ENCODE peak calls at places on chromosomes 11 and 22, in eight cellular contexts. M is uterus, T is stomach, D is hepatocyte, Q is OCI-LY7, G is heart left ventricle, A is neural progenitor cell, I is fibroblast of lung. C is an unnamed sample. For H3K4me1, the result is how much of the 10 kb centered on the place peaks cover.

GRCh38 chr11:132683602-132684001 is 848.7 kb downstream of the OPCML start:
- DNase-seq in D (peak), G (no peak), Q (no peak), M (no peak), I (no peak), T (no peak), A (no peak), C (no peak)

GRCh38 chr11:61650781-61651571 is 29.2 kb upstream of the DAGLA start:
- DNase-seq in I (no peak), A (peak), Q (no peak), M (no peak), G (no peak), T (no peak), D (peak), C (no peak)

GRCh38 chr11:119396835-119397234 is 15.3 kb upstream of the USP2 start:
- DNase-seq in A (no peak), D (no peak), M (no peak), Q (no peak), T (no peak), I (no peak), G (no peak), C (no peak)

GRCh38 chr22:24968066-24968561 is 15.6 kb downstream of the KIAA1671 start:
- DNase-seq in A (peak), T (no peak), I (no peak), D (no peak), G (peak), M (no peak), Q (no peak), C (peak)

GRCh38 chr11:95014184-95014821 is 10.8 kb upstream of the KDM4E start:
- DNase-seq in T (no peak), D (no peak), G (no peak), Q (no peak), M (no peak), A (no peak), I (no peak), C (no peak)

GRCh38 chr11:7892751-7893356 is 38.2 kb downstream of the OR10A6 start:
- DNase-seq in G (no peak), A (peak), M (no peak), Q (peak), D (peak), T (no peak), I (peak), C (peak)

GRCh38 chr22:35458547-35459422 is 58.8 kb downstream of the MCM5 start:
- DNase-seq in G (no peak), M (no peak), T (no peak), D (no peak), A (peak), I (no peak), Q (no peak), C (no peak)

GRCh38 chr11:83725718-83726117 is 439.6 kb upstream of the CCDC90B start:
- DNase-seq in M (no peak), D (peak), G (no peak), I (no peak), A (no peak), Q (no peak), T (no peak), C (no peak)

GRCh38 chr11:121055076-121055475 is 31.2 kb downstream of the TBCEL start:
- DNase-seq in Q (no peak), M (no peak), D (no peak), A (no peak), G (no peak), T (no peak), I (no peak), C (no peak)

GRCh38 chr11:65538915-65539374 is 14.1 kb downstream of the SCYL1 start:
- DNase-seq in I (no peak), T (no peak), M (no peak), Q (no peak), D (no peak), G (no peak), A (peak), C (no peak)

GRCh38 chr11:2703487-2704141 is 3.8 kb upstream of the KCNQ1OT1 start:
- DNase-seq in T (no peak), Q (peak), D (peak), I (no peak), A (peak), G (peak), M (peak), C (peak)

GRCh38 chr11:72375241-72375640 is 59.1 kb downstream of the CLPB start:
- DNase-seq in Q (no peak), T (no peak), I (no peak), M (no peak), D (no peak), A (no peak), G (no peak), C (no peak)

GRCh38 chr11:59204736-59205135 is 8.0 kb downstream of the MPEG1 start:
- DNase-seq in M (no peak), G (no peak), Q (no peak), T (no peak), D (no peak), A (no peak), I (no peak), C (no peak)

GRCh38 chr11:33735426-33736147 is 636 bp downstream of the CD59 start:
- DNase-seq in A (peak), Q (peak), M (no peak), D (peak), G (peak), T (peak), I (no peak), C (peak)

GRCh38 chr11:85756401-85757200 is 54.3 kb downstream of the SYTL2 start:
- DNase-seq in I (no peak), D (no peak), M (no peak), G (no peak), A (no peak), Q (no peak), T (peak), C (peak)

GRCh38 chr11:88016392-88017020 is 158.7 kb downstream of the RAB38 start:
- DNase-seq in G (peak), A (peak), I (peak), T (peak), M (peak), D (peak), Q (peak), C (peak)

GRCh38 chr11:64409707-64410395 is 50.9 kb downstream of the RPS6KA4 start:
- DNase-seq in T (no peak), Q (no peak), M (peak), A (no peak), D (peak), G (no peak), I (peak), C (peak)

GRCh38 chr11:68031136-68031459 is 617 bp downstream of the NDUFS8 start:
- DNase-seq in I (no peak), D (no peak), A (no peak), M (peak), T (no peak), G (no peak), Q (no peak), C (no peak)
- H3K4me1 ChIP-seq in I (under half), D (under half), A (under half), M (under half), T (under half), G (under half), Q (under half), C (under half)

GRCh38 chr11:17386331-17387084 is 2.0 kb downstream of the KCNJ11 start:
- DNase-seq in Q (peak), D (peak), M (no peak), T (peak), G (peak), I (peak), A (peak), C (peak)
- TF ChIP-seq CTCF in Q (peak), D (peak), M (no peak), T (no peak), G (peak), I (peak), A (peak), C (peak)

DNA sequence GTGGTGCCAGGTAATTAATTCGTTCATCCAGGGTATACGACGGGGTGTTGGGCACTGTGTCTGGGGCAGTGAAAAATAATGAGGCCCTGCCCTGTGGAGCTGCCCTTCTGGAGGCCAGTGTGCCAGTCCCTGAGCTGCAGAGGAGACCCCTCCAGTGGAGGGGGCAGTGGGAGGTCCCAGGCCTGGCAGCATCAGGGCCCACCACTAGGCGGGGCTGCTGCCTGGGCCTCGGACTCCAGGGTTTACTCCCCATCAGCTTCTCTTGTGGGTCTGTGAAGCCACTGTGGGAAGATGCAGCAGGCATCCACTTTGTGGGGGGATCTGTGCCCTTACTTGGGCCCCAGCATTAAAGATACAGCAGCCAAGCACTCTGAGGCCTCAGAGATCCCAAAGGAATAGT is 17.4 kb upstream of the TMPRSS6 start:
- DNase-seq in G (no peak), A (peak), I (no peak), D (no peak), T (no peak), M (no peak), Q (peak), C (peak)
- H3K4me1 ChIP-seq in G (under half), A (under half), I (under half), D (under half), T (under half), M (under half), Q (under half), C (under half)

GRCh38 chr11:115141715-115142114 is 362.5 kb downstream of the CADM1 start:
- DNase-seq in T (no peak), M (no peak), G (no peak), Q (no peak), D (no peak), A (no peak), I (no peak), C (no peak)

GRCh38 chr11:115145316-115145715 is 358.9 kb downstream of the CADM1 start:
- DNase-seq in Q (no peak), T (no peak), G (no peak), A (no peak), D (no peak), I (no peak), M (no peak), C (no peak)

GRCh38 chr11:115141221-115141620 is 363.0 kb downstream of the CADM1 start:
- DNase-seq in G (no peak), I (no peak), D (no peak), T (no peak), M (no peak), A (no peak), Q (no peak), C (no peak)

GRCh38 chr11:115146425-115146824 is 357.8 kb downstream of the CADM1 start:
- DNase-seq in G (no peak), D (no peak), T (no peak), A (no peak), Q (peak), I (no peak), M (no peak), C (no peak)

GRCh38 chr11:115144014-115144413 is 360.2 kb downstream of the CADM1 start:
- DNase-seq in T (no peak), D (no peak), M (no peak), G (no peak), I (no peak), Q (no peak), A (no peak), C (no peak)
- TF ChIP-seq CTCF in T (no peak), D (no peak), M (no peak), G (no peak), I (no peak), Q (no peak), A (no peak), C (no peak)

DNA sequence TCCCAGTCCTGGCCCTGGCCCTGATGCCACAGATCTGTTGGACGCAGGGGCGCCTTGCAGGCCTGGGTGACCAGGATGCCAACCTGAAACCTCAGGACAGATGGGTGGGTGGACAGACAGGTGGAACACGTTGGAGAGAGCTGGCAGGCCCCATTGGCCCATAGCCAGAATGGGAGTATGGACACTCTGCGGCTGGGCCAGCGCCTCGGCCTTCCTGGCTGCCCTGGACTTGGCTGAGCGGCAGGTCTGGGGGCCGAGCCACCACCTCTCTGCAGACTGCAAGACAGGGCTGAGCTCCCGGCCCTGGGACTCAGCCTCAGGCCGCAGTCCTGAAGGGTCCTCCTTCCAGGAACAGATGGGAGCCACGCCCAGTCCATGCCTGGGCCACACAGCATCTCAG is 14.2 kb downstream of the WNT7B start:
- DNase-seq in T (no peak), I (no peak), M (no peak), D (no peak), Q (no peak), A (no peak), G (no peak), C (no peak)
- H3K4me1 ChIP-seq in T (under half), I (under half), M (under half), D (under half), Q (under half), A (under half), G (under half), C (under half)

GRCh38 chr11:128934351-128934750 is 8.3 kb downstream of the TP53AIP1 start:
- DNase-seq in I (no peak), D (no peak), G (no peak), M (no peak), A (no peak), Q (no peak), T (no peak), C (no peak)

GRCh38 chr11:128934926-128935325 is 7.7 kb downstream of the TP53AIP1 start:
- DNase-seq in I (no peak), T (no peak), A (no peak), G (no peak), D (no peak), Q (no peak), M (no peak), C (no peak)

GRCh38 chr11:128937480-128937879 is 5.2 kb downstream of the TP53AIP1 start:
- DNase-seq in I (no peak), A (no peak), D (no peak), G (no peak), Q (no peak), T (no peak), M (no peak), C (no peak)

GRCh38 chr11:128938156-128938885 is 4.3 kb downstream of the TP53AIP1 start:
- DNase-seq in G (no peak), I (no peak), T (no peak), D (no peak), A (no peak), Q (no peak), M (no peak), C (no peak)

GRCh38 chr11:128936546-128937275 is 6.0 kb downstream of the TP53AIP1 start:
- DNase-seq in T (no peak), M (no peak), G (no peak), A (peak), I (no peak), D (peak), Q (no peak), C (peak)
- TF ChIP-seq CTCF in T (no peak), M (no peak), G (no peak), A (no peak), I (no peak), D (no peak), Q (no peak), C (no peak)

GRCh38 chr22:39350803-39351688 is 1.3 kb downstream of the SYNGR1 start:
- DNase-seq in M (no peak), T (no peak), D (no peak), I (no peak), Q (no peak), A (no peak), G (no peak), C (no peak)
- H3K4me1 ChIP-seq in M (under half), T (under half), D (under half), I (under half), Q (under half), A (under half), G (under half), C (under half)

GRCh38 chr11:110479445-110480101 is 49.8 kb downstream of the FDX1 start:
- DNase-seq in D (peak), T (no peak), Q (peak), M (no peak), I (peak), A (no peak), G (no peak), C (peak)
- TF ChIP-seq CTCF in D (no peak), T (no peak), Q (no peak), M (no peak), I (no peak), A (no peak), G (no peak), C (no peak)

DNA sequence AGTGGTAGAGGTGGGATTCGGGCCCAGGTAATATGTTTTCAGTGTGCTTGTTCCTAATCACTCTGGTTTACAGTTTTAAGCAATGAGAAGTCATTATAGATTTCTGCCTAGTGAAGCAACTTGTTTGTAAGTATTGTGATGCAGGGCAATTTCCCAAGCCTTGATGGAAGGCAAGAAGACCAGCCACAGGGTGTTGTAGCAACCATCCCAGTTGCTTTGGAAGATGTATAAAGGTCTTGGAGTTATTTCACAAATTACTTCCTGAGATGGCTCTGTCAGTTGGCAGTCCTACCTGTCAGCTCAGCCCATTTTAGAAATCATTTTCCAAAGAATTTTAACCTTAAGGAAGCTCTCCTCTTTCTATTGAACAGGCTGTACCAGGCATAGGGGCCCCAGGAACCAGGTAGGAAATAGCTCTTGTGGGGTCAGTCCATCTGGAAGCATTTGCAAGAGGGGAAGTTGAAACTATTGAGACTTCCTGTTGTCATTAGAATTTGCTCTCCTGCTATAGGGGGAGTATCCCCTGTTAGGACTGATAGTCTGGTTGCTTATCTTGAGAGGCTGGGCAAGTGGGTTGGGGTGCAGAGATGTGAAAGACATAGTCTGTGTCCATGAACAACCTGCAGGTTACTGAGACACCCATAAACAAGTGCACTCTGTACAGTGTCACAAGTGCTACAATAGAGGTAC is 47.9 kb downstream of the STIM1 start:
- DNase-seq in I (no peak), A (no peak), D (no peak), G (no peak), T (no peak), M (no peak), Q (peak), C (no peak)
- H3K4me1 ChIP-seq in I (under half), A (under half), D (under half), G (under half), T (under half), M (under half), Q (half or more), C (under half)

GRCh38 chr22:32791056-32791455 is 10.4 kb upstream of the TIMP3 start:
- DNase-seq in I (no peak), M (no peak), T (no peak), Q (no peak), A (no peak), D (no peak), G (no peak), C (no peak)

GRCh38 chr22:32793604-32794003 is 7.9 kb upstream of the TIMP3 start:
- DNase-seq in G (no peak), T (no peak), Q (no peak), D (no peak), A (no peak), M (no peak), I (no peak), C (no peak)

GRCh38 chr22:32795214-32795596 is 6.3 kb upstream of the TIMP3 start:
- DNase-seq in A (no peak), T (no peak), M (no peak), G (no peak), D (no peak), Q (no peak), I (no peak), C (no peak)

GRCh38 chr22:32796865-32797573 is 4.5 kb upstream of the TIMP3 start:
- DNase-seq in I (peak), G (peak), A (peak), Q (peak), T (peak), M (peak), D (peak), C (peak)

DNA sequence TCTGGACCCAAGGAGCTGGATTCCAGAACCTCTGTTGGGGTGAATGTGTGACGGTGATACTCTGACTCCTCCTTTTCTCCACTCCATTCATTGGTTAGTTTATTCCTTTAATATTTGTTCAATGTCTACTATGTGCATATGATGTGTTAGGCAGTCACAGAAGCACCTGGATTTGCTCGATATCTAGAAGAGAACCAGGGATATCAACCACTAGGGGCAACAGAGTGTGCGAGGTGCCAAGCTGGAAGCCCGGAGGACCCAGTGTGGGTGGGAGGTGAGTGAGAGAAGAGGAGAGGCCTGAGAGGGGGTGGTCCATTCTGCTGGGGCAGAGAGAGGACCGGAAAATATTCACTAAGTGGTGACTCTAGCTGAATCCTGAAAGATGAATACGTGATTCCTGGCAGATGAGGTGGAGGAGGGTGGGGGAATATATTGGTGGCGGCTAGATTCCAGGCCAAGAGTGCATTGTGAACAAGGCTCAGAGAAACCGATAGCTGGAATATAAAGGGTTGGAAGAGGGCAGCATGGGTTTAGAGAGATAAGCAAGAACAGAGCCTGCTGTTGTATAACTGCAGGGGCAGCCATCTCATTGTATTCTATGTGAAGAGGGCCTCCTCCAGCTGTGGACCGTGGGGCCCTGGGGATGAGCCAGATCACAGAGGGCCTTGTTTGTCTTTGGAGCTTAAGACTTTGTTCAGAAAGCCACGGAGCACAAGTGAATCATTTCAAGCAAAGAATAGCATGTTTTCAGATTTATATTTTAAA is 6.9 kb upstream of the TIMP3 start:
- DNase-seq in M (no peak), T (no peak), A (no peak), D (no peak), G (no peak), I (peak), Q (no peak), C (no peak)
- TF ChIP-seq CTCF in M (no peak), T (no peak), A (peak), D (no peak), G (no peak), I (no peak), Q (peak), C (peak)